ENCODE peak calls at places on chromosomes 12 and 14, in four cellular contexts. One of them, this sample, is unnamed.

GRCh38 chr12:79638490-79638889 is 52.3 kb downstream of the PAWR start:
- DNase-seq in A549: no peak
- DNase-seq in upper lobe of right lung: no peak
- DNase-seq in lower leg skin: no peak
- DNase-seq in this sample: no peak

GRCh38 chr14:93748208-93749080 is 39.8 kb downstream of the PRIMA1 start:
- DNase-seq in lower leg skin: no peak
- DNase-seq in A549: no peak
- DNase-seq in upper lobe of right lung: no peak
- DNase-seq in this sample: no peak

GRCh38 chr12:106108187-106108816 is 30.5 kb downstream of the NUAK1 start:
- DNase-seq in upper lobe of right lung: no peak
- DNase-seq in lower leg skin: no peak
- DNase-seq in A549: no peak
- DNase-seq in this sample: no peak

GRCh38 chr12:91866566-91866965 is 279.1 kb downstream of the BTG1 start:
- DNase-seq in lower leg skin: no peak
- DNase-seq in upper lobe of right lung: no peak
- DNase-seq in A549: no peak
- DNase-seq in this sample: no peak

GRCh38 chr12:85804663-85805062 is 31.5 kb downstream of the RASSF9 start:
- DNase-seq in A549: no peak
- DNase-seq in upper lobe of right lung: no peak
- DNase-seq in lower leg skin: no peak
- DNase-seq in this sample: no peak

GRCh38 chr12:6773662-6774351 is 1.5 kb downstream of the LAG3 start:
- DNase-seq in lower leg skin: no peak
- DNase-seq in upper lobe of right lung: no peak
- DNase-seq in A549: no peak
- DNase-seq in this sample: no peak

GRCh38 chr12:99706736-99707473 is 59.4 kb downstream of the GARIN6 start:
- DNase-seq in A549: no peak
- DNase-seq in upper lobe of right lung: no peak
- DNase-seq in lower leg skin: no peak
- DNase-seq in this sample: no peak

GRCh38 chr12:79455314-79455713 is 235.4 kb downstream of the PAWR start:
- DNase-seq in lower leg skin: peak
- DNase-seq in upper lobe of right lung: no peak
- DNase-seq in A549: no peak
- DNase-seq in this sample: no peak

GRCh38 chr12:106001105-106001489 is 137.7 kb downstream of the NUAK1 start:
- DNase-seq in upper lobe of right lung: no peak
- DNase-seq in A549: no peak
- DNase-seq in lower leg skin: no peak
- DNase-seq in this sample: no peak

GRCh38 chr14:86777950-86778602 is 1214.9 kb downstream of the GALC start:
- DNase-seq in A549: no peak
- DNase-seq in lower leg skin: no peak
- DNase-seq in upper lobe of right lung: no peak
- DNase-seq in this sample: no peak

GRCh38 chr14:22542360-22542759 is 46.7 kb downstream of the DAD1 start:
- DNase-seq in A549: no peak
- DNase-seq in lower leg skin: no peak
- DNase-seq in upper lobe of right lung: no peak
- DNase-seq in this sample: no peak

GRCh38 chr14:103679351-103679750 is 35.9 kb downstream of the XRCC3 start:
- DNase-seq in A549: peak
- DNase-seq in lower leg skin: no peak
- DNase-seq in upper lobe of right lung: peak
- DNase-seq in this sample: no peak

GRCh38 chr14:75278422-75279152 is at the start of gene FOS:
- DNase-seq in A549: peak
- DNase-seq in lower leg skin: peak
- DNase-seq in upper lobe of right lung: peak
- DNase-seq in this sample: peak

GRCh38 chr12:106760184-106760531 is 14.3 kb upstream of the RIC8B start:
- DNase-seq in upper lobe of right lung: no peak
- DNase-seq in lower leg skin: no peak
- DNase-seq in A549: no peak
- DNase-seq in this sample: no peak

GRCh38 chr14:78142994-78143393 is 27.2 kb upstream of the NRXN3 start:
- DNase-seq in lower leg skin: no peak
- DNase-seq in A549: no peak
- DNase-seq in upper lobe of right lung: no peak
- DNase-seq in this sample: no peak

GRCh38 chr12:615620-616019 is 47.6 kb downstream of the NINJ2 start:
- DNase-seq in A549: no peak
- DNase-seq in lower leg skin: no peak
- DNase-seq in upper lobe of right lung: no peak
- DNase-seq in this sample: no peak

GRCh38 chr12:91023326-91024004 is 18.7 kb upstream of the EPYC start:
- DNase-seq in lower leg skin: no peak
- DNase-seq in A549: no peak
- DNase-seq in upper lobe of right lung: no peak
- DNase-seq in this sample: no peak

GRCh38 chr12:124626841-124627502 is 59.6 kb upstream of the NCOR2 start:
- DNase-seq in upper lobe of right lung: no peak
- DNase-seq in A549: no peak
- DNase-seq in lower leg skin: peak
- DNase-seq in this sample: no peak

GRCh38 chr12:55687746-55688145 is 20.0 kb downstream of the ITGA7 start:
- DNase-seq in upper lobe of right lung: peak
- DNase-seq in lower leg skin: no peak
- DNase-seq in A549: no peak
- DNase-seq in this sample: no peak

GRCh38 chr12:114933428-114934160 is 249.6 kb upstream of the TBX3 start:
- DNase-seq in upper lobe of right lung: no peak
- DNase-seq in lower leg skin: no peak
- DNase-seq in A549: peak
- DNase-seq in this sample: no peak

GRCh38 chr12:123512838-123513665 is 20.5 kb downstream of the RILPL1 start:
- DNase-seq in upper lobe of right lung: no peak
- DNase-seq in lower leg skin: no peak
- DNase-seq in A549: no peak
- DNase-seq in this sample: no peak

GRCh38 chr12:65565601-65566560 is 258.4 kb upstream of the HMGA2 start:
- DNase-seq in upper lobe of right lung: no peak
- DNase-seq in A549: no peak
- DNase-seq in lower leg skin: no peak
- DNase-seq in this sample: no peak

GRCh38 chr14:50569714-50570274 is 9.8 kb downstream of the ATL1 start:
- DNase-seq in A549: no peak
- DNase-seq in lower leg skin: no peak
- DNase-seq in upper lobe of right lung: no peak
- DNase-seq in this sample: no peak

GRCh38 chr14:24900281-24900868 is 149.6 kb downstream of the STXBP6 start:
- DNase-seq in A549: no peak
- DNase-seq in lower leg skin: no peak
- DNase-seq in upper lobe of right lung: no peak
- DNase-seq in this sample: no peak

GRCh38 chr12:20830456-20830855 is 20.0 kb downstream of the SLCO1B3 start:
- DNase-seq in A549: no peak
- DNase-seq in upper lobe of right lung: no peak
- DNase-seq in lower leg skin: no peak
- DNase-seq in this sample: no peak

GRCh38 chr14:104087981-104088850 is 2.7 kb downstream of the ASPG start:
- DNase-seq in upper lobe of right lung: peak
- DNase-seq in lower leg skin: no peak
- DNase-seq in A549: no peak
- DNase-seq in this sample: no peak

GRCh38 chr14:34693228-34693939 is 21.0 kb downstream of the CFL2 start:
- DNase-seq in A549: peak
- DNase-seq in lower leg skin: no peak
- DNase-seq in upper lobe of right lung: peak
- DNase-seq in this sample: no peak

GRCh38 chr12:106903241-106903950 is 52.3 kb upstream of the TMEM263 start:
- DNase-seq in lower leg skin: peak
- DNase-seq in A549: peak
- DNase-seq in upper lobe of right lung: peak
- DNase-seq in this sample: no peak

GRCh38 chr12:120199595-120200306 is 1.2 kb downstream of the RPLP0 start:
- DNase-seq in upper lobe of right lung: no peak
- DNase-seq in lower leg skin: peak
- DNase-seq in A549: no peak
- DNase-seq in this sample: no peak

GRCh38 chr14:73833530-73834257 is 17.9 kb upstream of the PTGR2 start:
- DNase-seq in upper lobe of right lung: no peak
- DNase-seq in lower leg skin: no peak
- DNase-seq in A549: no peak
- DNase-seq in this sample: no peak

GRCh38 chr14:33740531-33740930 is 210.3 kb downstream of the EGLN3 start:
- DNase-seq in lower leg skin: no peak
- DNase-seq in upper lobe of right lung: no peak
- DNase-seq in A549: no peak
- DNase-seq in this sample: no peak

GRCh38 chr12:88142610-88142991 is 494 bp downstream of the TMTC3 start:
- DNase-seq in A549: no peak
- DNase-seq in lower leg skin: peak
- DNase-seq in upper lobe of right lung: peak
- DNase-seq in this sample: no peak

GRCh38 chr12:30694971-30695326 is 720 bp downstream of the IPO8 start:
- DNase-seq in A549: peak
- DNase-seq in lower leg skin: no peak
- DNase-seq in upper lobe of right lung: peak
- DNase-seq in this sample: no peak

DNA sequence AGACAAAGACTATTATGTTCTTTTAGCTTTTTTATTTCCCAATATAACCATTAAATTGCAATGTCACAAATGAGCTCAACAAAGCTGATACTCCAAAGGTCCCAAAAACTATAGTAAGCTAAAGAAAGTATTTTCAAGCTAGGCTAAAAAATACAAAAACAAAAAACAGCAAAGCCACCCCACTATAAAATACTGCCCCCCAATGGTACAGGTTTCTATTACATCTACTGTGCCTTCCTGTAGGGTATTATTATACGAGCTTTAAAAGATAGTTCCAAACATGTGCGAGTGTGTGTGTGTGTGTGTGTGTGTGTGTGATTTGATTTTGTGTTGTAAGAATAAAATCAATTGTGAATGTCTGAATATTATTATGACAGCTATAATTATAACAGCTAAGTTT is 1.1 kb downstream of the IFNG start:
- DNase-seq in lower leg skin: no peak
- DNase-seq in A549: no peak
- DNase-seq in upper lobe of right lung: no peak
- DNase-seq in this sample: no peak
- TF ChIP-seq CTCF in lower leg skin: no peak
- TF ChIP-seq CTCF in A549: peak
- TF ChIP-seq CTCF in upper lobe of right lung: peak
- TF ChIP-seq CTCF in this sample: peak

GRCh38 chr12:52210186-52210924 is 18.5 kb upstream of the KRT80 start:
- DNase-seq in upper lobe of right lung: peak
- DNase-seq in lower leg skin: peak
- DNase-seq in A549: no peak
- DNase-seq in this sample: no peak

GRCh38 chr12:52207106-52207505 is 15.3 kb upstream of the KRT80 start:
- DNase-seq in lower leg skin: no peak
- DNase-seq in A549: no peak
- DNase-seq in upper lobe of right lung: peak
- DNase-seq in this sample: no peak

GRCh38 chr12:52209321-52209720 is 17.5 kb upstream of the KRT80 start:
- DNase-seq in upper lobe of right lung: peak
- DNase-seq in lower leg skin: no peak
- DNase-seq in A549: no peak
- DNase-seq in this sample: no peak

GRCh38 chr12:52207895-52208294 is 16.1 kb upstream of the KRT80 start:
- DNase-seq in lower leg skin: peak
- DNase-seq in A549: no peak
- DNase-seq in upper lobe of right lung: peak
- DNase-seq in this sample: no peak

GRCh38 chr12:52208424-52209165 is 16.8 kb upstream of the KRT80 start:
- DNase-seq in A549: no peak
- DNase-seq in lower leg skin: no peak
- DNase-seq in upper lobe of right lung: peak
- DNase-seq in this sample: no peak
- TF ChIP-seq CTCF in A549: no peak
- TF ChIP-seq CTCF in lower leg skin: no peak
- TF ChIP-seq CTCF in upper lobe of right lung: no peak
- TF ChIP-seq CTCF in this sample: no peak

GRCh38 chr12:93156091-93156490 is 221.6 kb upstream of the NUDT4 start:
- DNase-seq in A549: no peak
- DNase-seq in upper lobe of right lung: no peak
- DNase-seq in lower leg skin: no peak
- DNase-seq in this sample: no peak
- TF ChIP-seq CTCF in A549: no peak
- TF ChIP-seq CTCF in upper lobe of right lung: no peak
- TF ChIP-seq CTCF in lower leg skin: no peak
- TF ChIP-seq CTCF in this sample: no peak

GRCh38 chr14:70563869-70564268 is 29.1 kb upstream of the ADAM20 start:
- DNase-seq in lower leg skin: no peak
- DNase-seq in A549: no peak
- DNase-seq in upper lobe of right lung: no peak
- DNase-seq in this sample: no peak

GRCh38 chr14:70571139-70571538 is 29.3 kb downstream of the MED6 start:
- DNase-seq in lower leg skin: no peak
- DNase-seq in A549: no peak
- DNase-seq in upper lobe of right lung: no peak
- DNase-seq in this sample: no peak

GRCh38 chr14:70573050-70573449 is 27.4 kb downstream of the MED6 start:
- DNase-seq in lower leg skin: no peak
- DNase-seq in A549: no peak
- DNase-seq in upper lobe of right lung: no peak
- DNase-seq in this sample: no peak

GRCh38 chr14:70563417-70563816 is 28.6 kb upstream of the ADAM20 start:
- DNase-seq in upper lobe of right lung: no peak
- DNase-seq in lower leg skin: no peak
- DNase-seq in A549: no peak
- DNase-seq in this sample: no peak

DNA sequence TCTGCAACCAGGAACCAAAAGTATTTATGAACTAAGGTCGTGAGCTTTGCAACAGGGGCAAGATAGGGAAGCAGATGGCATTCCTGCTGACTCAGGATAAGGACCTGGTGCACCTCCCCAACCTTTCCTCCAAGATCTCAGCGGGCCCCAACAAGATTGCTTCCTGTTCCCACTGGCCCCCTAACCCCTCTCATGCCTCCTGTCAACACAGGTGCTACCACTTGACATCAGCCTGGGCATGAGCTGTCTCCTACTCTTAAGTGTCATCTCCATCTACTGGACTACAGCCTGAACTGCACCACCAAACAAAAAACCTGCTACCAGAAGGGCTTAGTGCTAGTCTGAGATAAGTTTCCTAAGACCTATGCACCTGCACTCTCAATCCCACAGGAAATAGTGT is 32.7 kb downstream of the MED6 start:
- DNase-seq in A549: peak
- DNase-seq in lower leg skin: no peak
- DNase-seq in upper lobe of right lung: no peak
- DNase-seq in this sample: no peak
- TF ChIP-seq CTCF in A549: peak
- TF ChIP-seq CTCF in lower leg skin: no peak
- TF ChIP-seq CTCF in upper lobe of right lung: peak
- TF ChIP-seq CTCF in this sample: peak